ENCODE peak calls at places on chromosomes 16 and 17, in six cellular contexts. E, I, U, W, L and H are unnamed samples.

GRCh38 chr16:46850619-46851555 is 19.9 kb upstream of the C16orf87 start:
- DNase-seq in E (no peak), I (no peak), U (no peak), W (no peak), L (no peak), H (peak; percentile 36)

GRCh38 chr16:11783319-11784047 is 13.6 kb downstream of the ZC3H7A start:
- DNase-seq in E (peak; percentile 31), I (no peak), U (no peak), W (no peak), L (no peak), H (no peak)

GRCh38 chr17:47225911-47226688 is 17.0 kb downstream of the MYL4 start:
- DNase-seq in E (no peak), I (no peak), U (no peak), W (no peak), L (no peak), H (no peak)

GRCh38 chr16:67036323-67036741 is 7.4 kb downstream of the CBFB start:
- DNase-seq in E (no peak), I (no peak), U (no peak), W (no peak), L (no peak), H (no peak)

GRCh38 chr17:30278032-30278431 is 13.7 kb downstream of the BLMH start:
- DNase-seq in E (no peak), I (peak; percentile 28), U (no peak), W (peak; percentile 31), L (no peak), H (no peak)

GRCh38 chr16:88373211-88373610 is 9.5 kb upstream of the ZNF469 start:
- DNase-seq in E (no peak), I (no peak), U (no peak), W (no peak), L (no peak), H (no peak)

GRCh38 chr17:11557727-11558452 is 40.4 kb upstream of the DNAH9 start:
- DNase-seq in E (no peak), I (no peak), U (no peak), W (no peak), L (peak; percentile 86), H (no peak)

GRCh38 chr17:2798679-2799078 is 2.4 kb downstream of the RAP1GAP2 start:
- DNase-seq in E (peak; percentile 72), I (no peak), U (no peak), W (no peak), L (no peak), H (no peak)

GRCh38 chr16:4266372-4266771 is 6.5 kb downstream of the TFAP4 start:
- DNase-seq in E (peak; percentile 75), I (no peak), U (no peak), W (peak; percentile 61), L (no peak), H (no peak)

GRCh38 chr17:74961657-74962360 is 10.8 kb downstream of the HID1 start:
- DNase-seq in E (peak; percentile 82), I (peak; percentile 93), U (peak; percentile 90), W (peak; percentile 96), L (peak; percentile 97), H (peak; percentile 93)

GRCh38 chr17:1773755-1774181 is 11.9 kb downstream of the SERPINF1 start:
- DNase-seq in E (peak; percentile 46), I (no peak), U (peak; percentile 75), W (no peak), L (no peak), H (no peak)

GRCh38 chr16:5438591-5438990 is 341.0 kb upstream of the EEF2KMT start:
- DNase-seq in E (peak; percentile 33), I (no peak), U (no peak), W (no peak), L (no peak), H (no peak)

GRCh38 chr17:76727745-76728456 is 1.3 kb downstream of the METTL23 start:
- DNase-seq in E (no peak), I (no peak), U (no peak), W (no peak), L (no peak), H (peak; percentile 28)

GRCh38 chr17:64212122-64212521 is 50.9 kb downstream of the TEX2 start:
- DNase-seq in E (no peak), I (no peak), U (no peak), W (no peak), L (no peak), H (no peak)
- H3K4me3 ChIP-seq in E (no peak overlapping the region), I (no peak overlapping the region), U (no peak overlapping the region), W (no peak overlapping the region), L (no peak overlapping the region), H (no peak overlapping the region)

DNA sequence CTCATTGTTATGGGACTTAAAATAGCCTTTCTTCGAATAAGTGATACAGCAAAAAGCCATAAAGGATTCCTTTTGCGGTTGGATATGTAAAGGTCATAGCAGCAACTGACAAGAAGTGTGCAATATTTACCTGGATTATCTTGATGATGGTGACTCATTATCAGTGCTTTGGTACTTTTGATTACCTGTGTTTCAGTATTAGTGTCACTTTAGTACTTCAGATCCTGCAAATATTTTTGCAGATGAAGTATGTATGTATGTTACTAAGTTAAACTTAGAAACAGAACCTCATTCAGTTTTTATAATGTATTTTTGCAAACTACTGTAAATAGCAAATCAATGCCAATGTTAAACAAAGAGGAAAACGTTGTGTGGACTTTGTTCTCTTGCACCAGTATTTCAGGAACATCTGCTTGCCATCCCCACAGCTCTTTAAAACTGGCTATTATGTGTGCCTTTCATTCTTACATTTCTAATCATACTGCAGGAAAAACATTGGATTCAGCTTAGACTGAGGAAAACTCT is 10.5 kb downstream of the CNEP1R1 start:
- DNase-seq in E (no peak), I (no peak), U (no peak), W (no peak), L (no peak), H (peak; percentile 33)
- TF ChIP-seq EP300 in E (no peak), I (no peak), U (no peak), W (no peak), L (no peak), H (no peak)

GRCh38 chr16:27718767-27719445 is 169.0 kb downstream of the KATNIP start:
- DNase-seq in E (no peak), I (no peak), U (no peak), W (no peak), L (no peak), H (no peak)

GRCh38 chr16:27722892-27723450 is 173.0 kb downstream of the KATNIP start:
- DNase-seq in E (no peak), I (no peak), U (no peak), W (no peak), L (no peak), H (no peak)

GRCh38 chr16:27722266-27722636 is 172.3 kb downstream of the KATNIP start:
- DNase-seq in E (no peak), I (no peak), U (no peak), W (no peak), L (no peak), H (peak; percentile 29)

GRCh38 chr16:27721548-27722265 is 171.8 kb downstream of the KATNIP start:
- DNase-seq in E (no peak), I (peak; percentile 34), U (peak; percentile 69), W (no peak), L (peak; percentile 93), H (peak; percentile 37)

DNA sequence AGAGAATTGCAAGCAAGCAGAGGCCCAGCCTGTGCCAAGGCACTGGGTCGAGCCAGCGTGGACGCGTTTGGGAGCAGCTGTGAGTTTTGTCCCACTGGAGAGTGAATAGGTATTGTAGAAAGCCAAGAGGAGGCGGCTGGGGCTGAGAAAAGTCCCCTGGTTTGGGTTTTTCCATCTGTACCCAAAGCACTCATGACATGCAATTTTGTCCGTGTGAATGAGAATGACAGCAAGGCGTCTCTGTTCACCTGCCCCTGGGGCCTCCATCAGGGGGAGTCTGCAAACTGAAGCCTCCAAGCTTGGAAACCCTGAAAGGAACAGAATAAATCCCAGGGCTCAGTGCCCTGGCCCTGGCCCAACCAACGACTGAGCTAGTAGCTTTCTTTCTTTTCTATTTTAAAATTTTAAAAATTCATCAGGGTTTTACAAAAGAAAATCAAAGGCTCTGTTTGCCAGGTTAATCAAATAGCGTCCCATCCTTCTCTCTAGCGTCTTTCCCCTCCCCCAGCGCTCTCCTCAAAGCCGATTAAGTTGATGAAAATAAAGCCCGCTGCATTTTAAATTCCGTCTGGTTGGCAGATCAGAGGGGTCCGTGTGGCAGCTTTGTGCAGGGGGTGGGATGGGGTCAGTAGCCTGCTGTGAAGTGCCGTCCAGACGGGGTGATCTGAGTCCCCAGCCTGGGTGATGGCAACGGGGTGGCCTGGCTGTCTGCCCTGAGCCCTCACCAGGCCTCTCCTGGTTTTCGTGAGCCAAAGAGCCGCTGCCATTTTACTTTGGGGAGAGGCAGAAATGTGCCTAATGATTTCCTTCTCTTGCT is 171.0 kb downstream of the KATNIP start:
- DNase-seq in E (no peak), I (no peak), U (peak; percentile 50), W (no peak), L (no peak), H (no peak)
- H3K4me3 ChIP-seq in E (no peak overlapping the region), I (peak overlapping the region; percentile 7), U (no peak overlapping the region), W (no peak overlapping the region), L (peak overlapping the region; percentile 33), H (no peak overlapping the region)

GRCh38 chr16:86844691-86845090 is 266.3 kb downstream of the FOXL1 start:
- DNase-seq in E (no peak), I (peak; percentile 27), U (no peak), W (no peak), L (no peak), H (no peak)
- TF ChIP-seq EP300 in E (no peak), I (no peak), U (no peak), W (no peak), L (no peak), H (no peak)

GRCh38 chr17:50271173-50271750 is 3.0 kb upstream of the TMEM92 start:
- DNase-seq in E (no peak), I (no peak), U (no peak), W (no peak), L (no peak), H (no peak)

GRCh38 chr17:50274142-50274944 is at the start of gene TMEM92:
- DNase-seq in E (peak; percentile 86), I (peak; percentile 89), U (peak; percentile 65), W (peak; percentile 86), L (no peak), H (peak; percentile 81)

GRCh38 chr17:50273654-50274040 is 619 bp upstream of the TMEM92 start:
- DNase-seq in E (no peak), I (no peak), U (peak; percentile 47), W (no peak), L (no peak), H (peak; percentile 10)

GRCh38 chr17:50272246-50272645 is 2.0 kb upstream of the TMEM92 start:
- DNase-seq in E (no peak), I (no peak), U (peak; percentile 53), W (no peak), L (no peak), H (peak; percentile 11)

DNA sequence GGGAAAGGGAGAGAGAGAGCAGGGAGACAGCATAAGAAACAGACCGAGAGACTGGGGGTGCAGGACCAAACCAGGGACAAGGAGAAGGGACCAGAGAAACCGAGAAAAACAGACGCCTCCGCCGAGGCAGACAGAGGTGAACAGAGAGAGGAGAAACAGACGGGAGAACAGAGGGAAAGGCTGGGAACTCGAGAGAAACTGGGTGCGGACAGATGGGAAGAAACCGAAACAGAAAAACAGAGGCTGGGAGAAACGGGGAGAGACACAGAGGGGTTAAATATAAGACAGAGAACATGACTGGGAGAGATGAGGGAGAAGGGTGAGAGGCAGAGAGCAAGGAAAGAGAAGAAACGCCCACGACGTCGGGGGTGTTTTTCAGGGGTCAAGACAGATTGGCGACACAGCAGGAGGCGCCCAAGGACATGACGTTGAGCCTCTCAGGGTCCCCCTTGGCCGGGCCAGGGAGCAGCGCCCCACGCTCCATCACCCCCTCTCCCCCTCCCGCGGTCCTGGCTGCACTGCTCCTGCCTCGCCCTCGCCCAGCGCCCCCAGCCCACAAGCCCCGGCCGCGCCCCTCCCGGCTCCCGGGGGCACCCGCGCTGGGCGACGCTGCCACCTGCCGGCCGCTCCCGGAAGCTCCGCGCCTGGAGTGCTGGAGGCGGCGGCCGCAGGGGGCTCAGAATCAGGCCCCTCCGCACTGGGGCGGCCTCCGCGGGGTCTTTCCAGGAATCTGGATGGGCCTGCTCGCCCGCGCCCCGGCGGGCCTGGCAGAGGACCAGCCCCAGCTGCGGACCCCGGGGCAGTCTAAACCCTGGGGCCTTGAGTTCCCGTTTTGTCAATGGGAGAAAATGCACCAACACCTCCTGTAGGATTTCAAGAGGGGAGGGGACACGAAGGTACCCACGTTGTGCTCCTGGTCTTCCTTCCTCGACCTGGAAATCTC is 1.3 kb upstream of the TMEM92 start:
- DNase-seq in E (peak; percentile 81), I (peak; percentile 62), U (peak; percentile 86), W (peak; percentile 73), L (no peak), H (peak; percentile 62)
- H3K4me3 ChIP-seq in E (peak overlapping the region; percentile 35), I (peak overlapping the region; percentile 73), U (peak overlapping the region; percentile 59), W (peak overlapping the region; percentile 51), L (peak overlapping the region; percentile 62), H (peak overlapping the region; percentile 36)